ENCODE peak calls at places on chromosome 13, in seven cellular contexts. J is IMR-90; O is Panc1; E is astrocyte of the spinal cord; R is nephron progenitor cell; H is activated T-helper 9 cell treated with anti-CD3 and anti-CD28 coated beads, Interleukin-2, amount 50 U/mL, for 16 hours; D is EH. T is an unnamed sample.
A peak's percentile ranks its signal among the peaks of the same experiment; 100 is the strongest.

GRCh38 chr13:51541037-51541436 is 43.2 kb upstream of the WDFY2 start:
- DNase-seq in J (no peak), R (no peak), E (no peak), O (no peak), D (no peak), H (no peak), T (no peak)

GRCh38 chr13:49098198-49098597 is 121.9 kb upstream of the MLNR start:
- DNase-seq in E (peak; percentile 92), J (peak; percentile 99), O (no peak), H (no peak), R (no peak), D (peak; percentile 96), T (peak; percentile 89)

GRCh38 chr13:43054803-43055802 is 31.7 kb downstream of the DNAJC15 start:
- DNase-seq in D (peak; percentile 93), J (peak; percentile 87), O (no peak), E (peak; percentile 87), H (no peak), R (peak; percentile 55), T (peak; percentile 98)

GRCh38 chr13:47036291-47037008 is 139.6 kb upstream of the HTR2A start:
- DNase-seq in J (no peak), D (no peak), R (no peak), E (no peak), H (no peak), O (no peak), T (no peak)

GRCh38 chr13:40061466-40062450 is 406.3 kb downstream of the COG6 start:
- DNase-seq in D (peak; percentile 13), H (no peak), R (no peak), O (no peak), E (no peak), J (no peak), T (peak; percentile 98)

GRCh38 chr13:19586904-19587634 is 25.7 kb upstream of the TPTE2 start:
- DNase-seq in J (peak; percentile 34), O (no peak), E (peak; percentile 9), D (peak; percentile 79), H (peak; percentile 68), R (no peak), T (peak; percentile 78)

GRCh38 chr13:30362869-30363268 is 55.5 kb upstream of the KATNAL1 start:
- DNase-seq in D (peak; percentile 16), R (no peak), J (no peak), O (no peak), H (no peak), E (no peak), T (peak; percentile 26)

GRCh38 chr13:34943675-34944634 is 1.9 kb downstream of the NBEA start:
- DNase-seq in J (no peak), O (no peak), R (no peak), H (no peak), D (no peak), E (no peak), T (no peak)

GRCh38 chr13:27203854-27204253 is 32.2 kb upstream of the USP12 start:
- DNase-seq in O (no peak), J (peak; percentile 31), D (peak; percentile 26), H (no peak), R (no peak), E (no peak), T (peak; percentile 34)

GRCh38 chr13:110484290-110485048 is 77.1 kb downstream of the RAB20 start:
- DNase-seq in R (no peak), J (no peak), E (no peak), O (no peak), D (no peak), H (no peak), T (no peak)

GRCh38 chr13:112442483-112443090 is 66.4 kb downstream of the SPACA7 start:
- DNase-seq in E (no peak), D (peak; percentile 2), R (no peak), O (no peak), H (no peak), J (peak; percentile 5), T (no peak)

GRCh38 chr13:40982772-40983171 is 36.3 kb downstream of the ELF1 start:
- DNase-seq in E (peak; percentile 73), H (peak; percentile 19), J (peak; percentile 52), O (no peak), D (peak; percentile 38), R (no peak), T (peak; percentile 81)

GRCh38 chr13:74920945-74921725 is 560.8 kb downstream of the TBC1D4 start:
- DNase-seq in J (no peak), H (no peak), D (no peak), O (no peak), R (no peak), E (no peak), T (peak; percentile 51)

GRCh38 chr13:80979035-80979641 is 638.2 kb upstream of the SPRY2 start:
- DNase-seq in D (peak; percentile 48), E (peak; percentile 74), R (peak; percentile 39), H (no peak), O (peak; percentile 47), J (peak; percentile 54), T (peak; percentile 67)

GRCh38 chr13:90485441-90485840 is 862.0 kb upstream of the MIR17HG start:
- DNase-seq in D (peak; percentile 93), H (no peak), O (no peak), R (no peak), J (peak; percentile 65), E (peak; percentile 87), T (peak; percentile 71)

GRCh38 chr13:101654916-101655315 is 202.4 kb downstream of the ITGBL1 start:
- DNase-seq in H (no peak), E (no peak), O (no peak), R (no peak), D (peak; percentile 38), J (peak; percentile 12), T (peak; percentile 98)

GRCh38 chr13:27783111-27783510 is 9.2 kb upstream of the GSX1 start:
- DNase-seq in D (peak; percentile 13), H (no peak), R (no peak), J (peak; percentile 8), O (no peak), E (no peak), T (peak; percentile 11)

GRCh38 chr13:79481685-79482052 is 714 bp downstream of the NDFIP2 start:
- DNase-seq in E (no peak), R (no peak), D (no peak), J (no peak), O (no peak), H (peak; percentile 66), T (no peak)

GRCh38 chr13:38002596-38002995 is 133.0 kb upstream of the TRPC4 start:
- DNase-seq in D (no peak), H (no peak), R (no peak), O (no peak), E (no peak), J (no peak), T (no peak)

GRCh38 chr13:40181203-40181845 is 485.1 kb downstream of the FOXO1 start:
- DNase-seq in O (no peak), H (no peak), E (peak; percentile 59), D (peak; percentile 39), J (peak; percentile 17), R (no peak), T (peak; percentile 99)

GRCh38 chr13:99288069-99288468 is 19.1 kb downstream of the GPR183 start:
- DNase-seq in R (no peak), H (no peak), E (no peak), D (no peak), O (no peak), J (no peak), T (no peak)

GRCh38 chr13:24063281-24063851 is 97.2 kb upstream of the SPATA13 start:
- DNase-seq in J (no peak), O (no peak), E (no peak), R (no peak), D (no peak), H (no peak), T (peak; percentile 49)

GRCh38 chr13:36750946-36751345 is 68.1 kb upstream of the RFXAP start:
- DNase-seq in D (no peak), O (no peak), J (no peak), E (no peak), R (no peak), H (no peak), T (no peak)

GRCh38 chr13:57601536-57601935 is 30.0 kb upstream of the PCDH17 start:
- DNase-seq in J (no peak), D (no peak), O (no peak), H (no peak), E (no peak), R (no peak), T (no peak)

GRCh38 chr13:45737571-45738002 is 35.5 kb downstream of the CBY2 start:
- DNase-seq in H (no peak), O (no peak), J (no peak), R (no peak), E (no peak), D (no peak), T (no peak)

GRCh38 chr13:50629497-50629896 is 214.0 kb downstream of the DLEU7 start:
- DNase-seq in H (no peak), J (no peak), E (no peak), D (no peak), O (no peak), R (no peak), T (no peak)

GRCh38 chr13:26074706-26075105 is 22.9 kb upstream of the SHISA2 start:
- DNase-seq in D (peak; percentile 64), J (peak; percentile 14), O (no peak), R (no peak), H (no peak), E (peak; percentile 12), T (peak; percentile 44)

GRCh38 chr13:59873309-59873708 is 290.4 kb downstream of the DIAPH3 start:
- DNase-seq in E (no peak), D (no peak), H (no peak), R (no peak), O (no peak), J (no peak), T (no peak)

GRCh38 chr13:32255744-32256120 is 59.4 kb downstream of the ZAR1L start:
- DNase-seq in E (no peak), R (no peak), J (peak; percentile 76), H (no peak), O (no peak), D (no peak), T (peak; percentile 25)

GRCh38 chr13:70385852-70386251 is 277.6 kb upstream of the KLHL1 start:
- DNase-seq in E (no peak), J (no peak), D (no peak), O (no peak), H (no peak), R (no peak), T (no peak)

GRCh38 chr13:51066091-51066831 is 44.8 kb downstream of the C13orf42 start:
- DNase-seq in D (peak; percentile 51), E (peak; percentile 56), O (no peak), J (peak; percentile 4), R (no peak), H (no peak), T (no peak)

GRCh38 chr13:76969488-76970365 is 21.4 kb downstream of the ACOD1 start:
- DNase-seq in O (no peak), H (no peak), E (no peak), J (no peak), R (no peak), D (no peak), T (peak; percentile 51)

GRCh38 chr13:36130168-36130541 is 1.0 kb downstream of the DCLK1 start:
- DNase-seq in O (no peak), D (no peak), E (no peak), H (no peak), J (no peak), R (no peak), T (no peak)

GRCh38 chr13:48296528-48296927 is 7.0 kb upstream of the RB1 start:
- DNase-seq in J (no peak), D (no peak), O (no peak), R (no peak), E (no peak), H (no peak), T (no peak)

GRCh38 chr13:26839682-26840081 is 79.1 kb upstream of the GPR12 start:
- DNase-seq in O (no peak), D (no peak), J (no peak), H (no peak), E (no peak), R (no peak), T (no peak)

GRCh38 chr13:21338651-21339278 is 120.3 kb downstream of the ZDHHC20 start:
- DNase-seq in D (no peak), O (no peak), R (no peak), H (no peak), E (no peak), J (no peak), T (no peak)

GRCh38 chr13:24684600-24684998 is 4.4 kb downstream of the ATP12A start:
- DNase-seq in O (no peak), D (no peak), E (peak; percentile 40), J (no peak), R (no peak), H (no peak), T (no peak)